ENCODE peak calls at places on chromosomes 13 and 19, in four cellular contexts. C, J, Z and D are unnamed samples.

GRCh38 chr13:41311607-41312500 is 787 bp downstream of the NAA16 start:
- DNase-seq in Z (peak), J (peak), C (no peak), D (no peak)

GRCh38 chr19:35718345-35719041 is 690 bp downstream of the KMT2B start:
- DNase-seq in J (peak), C (no peak), Z (no peak), D (no peak)

GRCh38 chr13:23671902-23672301 is 101.7 kb downstream of the TNFRSF19 start:
- DNase-seq in C (no peak), Z (no peak), J (no peak), D (no peak)

GRCh38 chr19:34269968-34270621 is 15.7 kb downstream of the GARRE1 start:
- DNase-seq in J (no peak), Z (no peak), C (no peak), D (no peak)

GRCh38 chr13:51906581-51906980 is 44.8 kb downstream of the CCDC70 start:
- DNase-seq in Z (no peak), C (peak), J (no peak), D (no peak)

GRCh38 chr19:2494447-2495129 is 18.7 kb downstream of the GADD45B start:
- DNase-seq in C (no peak), Z (no peak), J (no peak), D (no peak)

GRCh38 chr13:41970022-41970421 is 9.1 kb upstream of the VWA8 start:
- DNase-seq in C (no peak), J (no peak), Z (no peak), D (no peak)

GRCh38 chr19:55484571-55485438 is at the start of gene NAT14:
- DNase-seq in Z (no peak), J (peak), C (peak), D (peak)

GRCh38 chr13:63680704-63681103 is 2265.1 kb upstream of the PCDH20 start:
- DNase-seq in J (no peak), Z (no peak), C (no peak), D (no peak)

GRCh38 chr19:991174-991931 is 7.2 kb downstream of the WDR18 start:
- DNase-seq in C (no peak), Z (no peak), J (no peak), D (no peak)

GRCh38 chr13:99907038-99907437 is 64.5 kb downstream of the ZIC5 start:
- DNase-seq in C (no peak), Z (no peak), J (no peak), D (no peak)

GRCh38 chr13:26529441-26529840 is 28.0 kb upstream of the WASF3 start:
- DNase-seq in Z (no peak), J (peak), C (peak), D (no peak)

GRCh38 chr19:51777570-51778460 is 16.8 kb downstream of the FPR2 start:
- DNase-seq in J (peak), C (no peak), Z (peak), D (no peak)

GRCh38 chr19:13208964-13209796 is 59.0 kb downstream of the IER2 start:
- DNase-seq in Z (no peak), J (no peak), C (no peak), D (no peak)

GRCh38 chr13:27967736-27968315 is 1.3 kb downstream of the CDX2 start:
- DNase-seq in C (peak), Z (no peak), J (no peak), D (peak)

DNA sequence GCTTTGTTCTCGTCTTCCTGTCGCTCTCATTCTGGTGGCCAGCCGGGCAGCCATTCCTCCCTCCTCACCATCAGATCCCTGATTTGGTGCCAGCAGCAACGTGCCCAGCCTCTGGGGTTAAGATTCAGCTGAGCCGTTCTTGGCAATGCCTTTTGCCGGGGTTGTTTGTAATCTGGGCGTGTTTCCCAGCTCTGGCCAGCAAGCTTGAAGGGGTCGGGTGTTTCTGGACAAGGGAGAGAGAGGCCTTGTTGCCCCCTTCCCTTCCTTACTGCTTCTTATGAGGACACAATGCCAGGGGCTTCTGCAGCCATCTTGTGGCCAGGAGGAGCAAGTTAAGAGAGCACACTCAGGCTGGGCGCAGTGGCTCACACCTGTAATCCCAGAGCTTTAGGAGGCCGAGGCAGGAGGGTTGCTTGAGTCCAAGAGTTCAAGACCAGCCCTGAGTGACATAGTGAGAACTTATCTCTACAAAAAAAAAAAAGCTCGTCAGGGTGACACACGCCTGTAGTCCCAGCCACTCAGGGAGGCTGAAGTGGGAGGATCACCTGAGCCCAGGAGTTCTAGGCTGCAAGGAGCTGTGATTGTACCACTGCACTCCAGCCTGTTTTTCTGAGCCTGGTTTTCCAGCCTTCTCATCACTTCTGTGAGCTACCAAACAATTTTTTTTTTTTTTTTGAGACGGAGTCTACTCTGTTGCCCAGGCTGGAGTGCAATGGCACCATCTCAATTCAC is 10.7 kb upstream of the CRTC1 start:
- DNase-seq in Z (no peak), J (no peak), C (no peak), D (no peak)
- TF ChIP-seq CTCF in Z (peak), J (no peak), C (no peak), D (peak)

GRCh38 chr19:44113784-44114390 is 688 bp downstream of the ZNF225 start:
- DNase-seq in Z (no peak), C (no peak), J (no peak), D (no peak)

GRCh38 chr19:44111910-44112463 is 1.2 kb upstream of the ZNF225 start:
- DNase-seq in Z (no peak), C (no peak), J (peak), D (no peak)

GRCh38 chr19:44113138-44113783 is at the start of gene ZNF225:
- DNase-seq in C (peak), Z (peak), J (peak), D (peak)

GRCh38 chr19:44109458-44109857 is 3.7 kb upstream of the ZNF225 start:
- DNase-seq in J (no peak), Z (no peak), C (no peak), D (no peak)

GRCh38 chr19:44112802-44113137 is 429 bp upstream of the ZNF225 start:
- DNase-seq in C (no peak), J (no peak), Z (no peak), D (no peak)
- TF ChIP-seq CTCF in C (peak), J (peak), Z (no peak), D (no peak)

GRCh38 chr13:84917252-84917878 is 881.9 kb downstream of the SLITRK6 start:
- DNase-seq in Z (no peak), J (no peak), C (no peak), D (no peak)
- TF ChIP-seq CTCF in Z (peak), J (peak), C (peak), D (peak)

GRCh38 chr19:53537523-53538377 is at the start of gene ZNF331:
- DNase-seq in J (peak), Z (peak), C (peak), D (peak)
- TF ChIP-seq CTCF in J (peak), Z (peak), C (peak), D (peak)

GRCh38 chr13:103188688-103189326 is 122.6 kb upstream of the SLC10A2 start:
- DNase-seq in J (no peak), C (no peak), Z (no peak), D (no peak)
- TF ChIP-seq CTCF in J (peak), C (peak), Z (peak), D (peak)

DNA sequence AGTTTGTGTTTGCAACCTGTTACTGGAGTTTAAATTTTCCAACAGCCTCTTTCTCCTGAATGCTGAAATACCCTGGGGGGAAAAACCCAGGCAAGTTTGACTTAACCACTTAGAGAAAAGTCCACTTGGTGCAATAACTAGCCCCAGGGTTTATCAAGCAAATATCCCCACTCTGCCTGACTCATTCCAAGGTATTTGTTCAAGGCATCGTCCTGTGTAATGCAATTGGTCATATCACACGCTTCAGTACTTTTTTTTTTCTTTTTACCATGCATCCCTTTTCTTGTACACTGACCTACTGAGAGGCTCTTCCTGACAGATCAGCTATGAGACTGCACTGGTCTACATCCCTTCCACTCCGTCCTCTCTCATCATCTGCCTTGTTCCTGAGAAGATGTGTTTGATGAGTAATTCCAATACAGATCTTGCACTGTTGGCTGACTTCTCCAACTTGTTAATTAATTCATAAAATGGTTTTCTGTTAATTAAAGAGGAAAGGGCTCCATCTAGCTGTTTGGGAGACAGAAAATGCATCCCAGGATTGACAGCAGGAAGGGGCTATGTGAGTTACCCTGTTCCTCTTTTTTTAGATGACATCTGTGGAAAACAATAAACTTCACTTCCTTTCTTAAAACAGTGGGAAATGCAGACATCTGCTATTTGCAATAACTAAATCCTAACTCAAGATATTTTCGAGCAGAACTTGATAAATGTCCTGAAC is 212.6 kb upstream of the IRS2 start:
- DNase-seq in Z (no peak), J (no peak), C (no peak), D (no peak)
- TF ChIP-seq CTCF in Z (peak), J (no peak), C (no peak), D (peak)

DNA sequence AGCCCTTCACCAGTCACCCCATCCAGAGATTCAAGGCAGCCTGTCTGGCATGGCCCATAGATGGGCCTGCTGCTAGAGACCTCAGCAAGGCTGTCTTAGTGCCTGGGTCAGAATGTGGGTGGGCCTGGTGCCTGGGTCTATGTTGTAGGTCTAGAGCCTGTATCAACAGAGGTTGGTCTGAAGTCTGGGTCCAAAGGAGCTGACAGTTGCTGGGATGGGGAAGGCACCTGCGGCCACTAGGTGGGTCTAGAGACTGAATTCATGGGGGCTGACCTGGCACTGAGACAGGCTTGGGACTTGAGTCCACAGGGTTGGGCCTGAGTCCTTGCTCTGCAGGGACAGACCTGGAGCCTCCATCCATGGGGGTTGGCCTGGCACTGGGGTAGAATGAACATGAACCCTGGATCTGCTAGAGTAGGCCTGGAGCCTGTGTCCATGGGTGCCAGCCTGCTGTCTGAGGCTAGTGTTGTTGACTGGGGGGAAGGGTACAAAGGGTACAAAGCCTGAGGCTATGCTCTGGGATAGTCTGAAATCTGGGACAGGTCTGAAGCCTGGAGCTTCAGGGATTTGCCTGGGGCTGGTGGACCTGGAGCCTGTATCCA is 516.8 kb downstream of the OLFM4 start:
- DNase-seq in J (no peak), Z (no peak), C (no peak), D (no peak)
- TF ChIP-seq CTCF in J (no peak), Z (no peak), C (no peak), D (no peak)

GRCh38 chr19:15025237-15025636 is 24.0 kb upstream of the CASP14 start:
- DNase-seq in C (no peak), Z (no peak), J (no peak), D (no peak)

GRCh38 chr19:15028490-15028889 is 20.8 kb upstream of the CASP14 start:
- DNase-seq in C (no peak), J (no peak), Z (no peak), D (no peak)

GRCh38 chr19:15021286-15022007 is 27.8 kb upstream of the CASP14 start:
- DNase-seq in Z (no peak), J (no peak), C (no peak), D (no peak)

GRCh38 chr19:15022752-15023151 is 26.5 kb upstream of the CASP14 start:
- DNase-seq in C (no peak), J (no peak), Z (no peak), D (no peak)
- TF ChIP-seq CTCF in C (no peak), J (no peak), Z (no peak), D (no peak)

GRCh38 chr19:4879041-4879440 is 11.6 kb upstream of the PLIN3 start:
- DNase-seq in C (no peak), Z (no peak), J (no peak), D (no peak)
- TF ChIP-seq CTCF in C (no peak), Z (no peak), J (no peak), D (no peak)

GRCh38 chr13:112346173-112346898 is 29.8 kb upstream of the SPACA7 start:
- DNase-seq in Z (no peak), C (peak), J (peak), D (no peak)
- TF ChIP-seq CTCF in Z (no peak), C (peak), J (no peak), D (no peak)